ENCODE peak calls at places on chromosomes 2 and 18, in six cellular contexts. S is left lung; A is CD8-positive, alpha-beta memory T cell; V is heart right ventricle; T is H9; Y is adrenal gland. B is an unnamed sample.

GRCh38 chr2:142131016-142131714 is at the start of gene LRP1B:
- DNase-seq in Y (peak; percentile 18), T (peak; percentile 53), A (no peak), S (no peak), V (no peak), B (peak; percentile 11)

GRCh38 chr2:164620873-164621760 is at the start of gene GRB14:
- DNase-seq in T (peak; percentile 92), V (peak; percentile 23), Y (peak; percentile 34), S (peak; percentile 65), A (no peak), B (peak; percentile 84)

GRCh38 chr2:190413421-190413820 is 5.3 kb downstream of the MFSD6 start:
- DNase-seq in T (no peak), S (no peak), Y (no peak), A (no peak), V (no peak), B (no peak)

GRCh38 chr2:137706786-137707613 is 257.3 kb upstream of the HNMT start:
- DNase-seq in S (no peak), A (no peak), Y (no peak), T (no peak), V (no peak), B (peak; percentile 51)

GRCh38 chr2:217995741-217996141 is 7.1 kb downstream of the TNS1 start:
- DNase-seq in T (no peak), S (no peak), V (peak; percentile 52), A (no peak), Y (peak; percentile 75), B (peak; percentile 58)

GRCh38 chr18:23994361-23994902 is 20.1 kb upstream of the TTC39C start:
- DNase-seq in Y (peak; percentile 60), V (no peak), A (no peak), T (no peak), S (peak; percentile 67), B (peak; percentile 26)

GRCh38 chr2:149877913-149878312 is 290.3 kb upstream of the MMADHC start:
- DNase-seq in Y (no peak), S (no peak), V (no peak), T (no peak), A (no peak), B (no peak)

GRCh38 chr2:67790622-67791021 is 272.2 kb downstream of the C1D start:
- DNase-seq in V (no peak), A (no peak), T (no peak), S (no peak), Y (no peak), B (no peak)

GRCh38 chr2:145751634-145752033 is 1231.7 kb upstream of the ZEB2 start:
- DNase-seq in S (no peak), T (no peak), A (no peak), Y (no peak), V (no peak), B (no peak)

GRCh38 chr2:215407596-215408264 is 28.1 kb downstream of the FN1 start:
- DNase-seq in Y (no peak), S (no peak), T (no peak), V (no peak), A (no peak), B (no peak)

GRCh38 chr2:231342111-231342711 is 53.3 kb upstream of the B3GNT7 start:
- DNase-seq in T (no peak), Y (peak; percentile 33), A (no peak), V (no peak), S (peak; percentile 65), B (no peak)

GRCh38 chr2:211144078-211144477 is 587.7 kb downstream of the CPS1 start:
- DNase-seq in Y (no peak), S (no peak), A (no peak), V (no peak), T (no peak), B (no peak)

GRCh38 chr2:65366595-65367125 is 65.7 kb downstream of the SPRED2 start:
- DNase-seq in V (peak; percentile 48), T (no peak), S (no peak), Y (peak; percentile 42), A (no peak), B (no peak)

GRCh38 chr2:3091696-3092095 is 285.9 kb downstream of the EIPR1 start:
- DNase-seq in S (no peak), A (no peak), Y (no peak), T (no peak), V (no peak), B (no peak)

GRCh38 chr2:46702537-46702936 is 213.1 kb downstream of the MCFD2 start:
- DNase-seq in T (no peak), A (no peak), Y (no peak), S (no peak), V (no peak), B (no peak)
- H3K4me1 ChIP-seq in T (peaks cover 23% of the 10 kb centered on the region), A (peaks cover 18% of the 10 kb centered on the region), Y (peaks cover 20% of the 10 kb centered on the region), S (peaks cover 23% of the 10 kb centered on the region), V (peaks cover 78% of the 10 kb centered on the region), B (peaks cover 20% of the 10 kb centered on the region)

GRCh38 chr2:173354601-173355131 is at the start of gene CDCA7:
- DNase-seq in A (peak; percentile 8), Y (no peak), S (peak; percentile 64), V (peak; percentile 39), T (peak; percentile 82), B (peak; percentile 90)
- H3K4me1 ChIP-seq in A (peaks cover 15% of the 10 kb centered on the region), Y (no peaks in the 10 kb centered on the region), S (peaks cover 4% of the 10 kb centered on the region), V (peaks cover 17% of the 10 kb centered on the region), T (peaks cover 2% of the 10 kb centered on the region), B (peaks cover 5% of the 10 kb centered on the region)

GRCh38 chr2:37436324-37436723 is 91.9 kb downstream of the QPCT start:
- DNase-seq in A (no peak), V (no peak), T (no peak), S (no peak), Y (no peak), B (no peak)

GRCh38 chr2:37443082-37443481 is 98.7 kb downstream of the QPCT start:
- DNase-seq in S (no peak), T (no peak), V (no peak), Y (no peak), A (no peak), B (no peak)

GRCh38 chr2:37439131-37439642 is 94.8 kb downstream of the QPCT start:
- DNase-seq in A (no peak), Y (no peak), V (no peak), T (no peak), S (no peak), B (no peak)

DNA sequence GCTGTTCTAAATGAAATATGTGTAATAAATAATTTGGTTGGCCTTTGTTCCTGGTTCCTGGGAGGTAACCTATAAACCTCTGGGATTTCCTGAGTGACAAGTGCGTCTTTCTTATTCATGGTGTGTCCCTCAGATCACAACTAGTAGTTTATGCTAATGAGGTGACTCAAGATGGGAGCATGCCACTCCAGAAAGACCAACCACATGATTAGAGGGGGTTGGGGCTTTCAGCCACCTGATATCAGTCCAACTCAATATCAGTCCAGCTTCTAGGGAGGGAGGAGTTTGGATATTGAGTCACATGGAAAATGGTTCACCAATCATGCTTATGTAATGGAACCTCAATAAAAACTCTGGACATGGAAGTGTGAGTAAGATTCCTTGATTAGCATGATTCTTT is 96.6 kb downstream of the QPCT start:
- DNase-seq in Y (no peak), S (no peak), A (no peak), V (no peak), T (no peak), B (no peak)
- H3K4me1 ChIP-seq in Y (no peaks in the 10 kb centered on the region), S (no peaks in the 10 kb centered on the region), A (no peaks in the 10 kb centered on the region), V (no peaks in the 10 kb centered on the region), T (no peaks in the 10 kb centered on the region), B (no peaks in the 10 kb centered on the region)

DNA sequence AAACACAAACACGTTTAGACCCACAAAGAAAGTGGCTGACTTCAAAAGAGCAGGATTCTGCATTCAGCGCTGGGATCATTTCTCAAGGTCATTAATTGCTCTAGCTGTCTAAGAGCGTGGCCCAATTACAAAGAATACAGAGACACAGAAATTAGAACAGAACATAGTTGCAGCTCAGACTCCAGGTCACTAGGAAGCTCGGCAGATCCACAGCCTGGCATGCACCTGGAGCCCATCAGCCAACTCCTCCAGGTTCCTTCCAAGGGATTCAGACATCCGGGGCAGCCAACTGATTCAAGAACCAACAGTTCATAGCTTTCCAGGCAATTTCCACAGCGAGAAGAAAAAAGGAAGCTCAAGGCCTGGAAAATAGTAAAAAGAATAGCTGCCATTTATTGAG is 102.2 kb upstream of the ID2 start:
- DNase-seq in T (no peak), A (no peak), V (no peak), S (no peak), Y (no peak), B (no peak)
- H3K4me1 ChIP-seq in T (no peaks in the 10 kb centered on the region), A (peaks cover 34% of the 10 kb centered on the region), V (peaks cover 40% of the 10 kb centered on the region), S (peaks cover 11% of the 10 kb centered on the region), Y (peaks cover 42% of the 10 kb centered on the region), B (peaks cover 18% of the 10 kb centered on the region)

DNA sequence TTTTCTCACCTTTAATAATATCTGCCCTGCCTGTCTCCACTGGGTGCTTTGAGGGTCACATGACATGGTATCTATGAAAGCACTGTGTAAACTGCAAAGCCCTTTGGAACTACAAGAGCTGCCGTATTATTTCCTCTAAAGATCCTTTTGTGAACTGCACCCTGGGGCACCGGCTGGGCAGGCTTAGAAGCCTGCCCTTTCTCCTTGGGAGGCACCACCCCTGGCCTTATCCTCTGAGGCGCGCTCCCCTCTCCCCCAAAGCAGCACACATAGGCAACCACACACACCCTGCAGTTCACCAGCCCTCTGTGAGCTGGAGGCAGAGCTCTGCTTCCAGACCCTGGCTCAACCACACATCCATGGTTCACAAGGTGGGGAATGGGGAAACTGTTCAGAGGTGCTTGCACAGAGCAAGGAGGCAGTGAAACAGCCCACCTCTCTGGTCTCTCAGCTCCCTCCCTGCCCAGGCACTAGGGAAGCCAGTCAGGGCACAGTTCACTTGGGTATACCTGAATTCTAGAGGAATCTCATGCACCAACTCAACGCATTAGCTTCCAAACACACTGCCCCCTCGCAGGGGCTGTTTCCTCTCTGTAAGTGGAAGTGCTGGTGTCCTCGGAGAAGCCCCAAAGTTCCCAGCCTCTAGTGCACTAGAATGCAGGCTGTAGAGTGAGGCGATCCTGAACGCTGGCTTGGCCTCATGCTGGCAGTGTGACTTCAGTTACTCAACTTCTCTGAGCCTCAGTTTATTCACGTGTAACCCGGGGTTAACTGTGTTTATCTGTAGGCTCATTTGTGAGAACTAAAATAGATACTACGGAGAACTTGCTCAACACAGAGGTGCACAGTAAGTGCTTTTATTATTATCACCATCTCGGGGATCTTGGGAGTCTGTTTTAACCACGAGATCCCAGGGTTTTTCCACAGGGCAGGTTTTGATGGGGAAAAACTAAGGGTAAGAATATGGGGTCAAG is 11.1 kb downstream of the SIGLEC15 start:
- DNase-seq in A (no peak), T (no peak), Y (no peak), V (no peak), S (no peak), B (no peak)
- H3K4me1 ChIP-seq in A (peaks cover 7% of the 10 kb centered on the region), T (peaks cover 4% of the 10 kb centered on the region), Y (peaks cover 17% of the 10 kb centered on the region), V (peaks cover 22% of the 10 kb centered on the region), S (peaks cover 16% of the 10 kb centered on the region), B (peaks cover 4% of the 10 kb centered on the region)